ENCODE peak calls at places on chromosomes 7 and 10, in seven cellular contexts. C is stimulated activated CD4-positive, alpha-beta T cell treated with anti-CD3 and anti-CD28 coated beads, Interleukin-4, amount 100 ng/mL, for 24 hours; P is LoVo; A is AG04449; Q is foreskin melanocyte; Y is AG09309; N is occipital lobe. G is an unnamed sample.

GRCh38 chr7:79055722-79056415 is 397.6 kb downstream of the MAGI2 start:
- DNase-seq in C (no peak), P (no peak), A (no peak), Q (no peak), Y (no peak), N (no peak), G (no peak)

GRCh38 chr7:113491305-113491704 is 373.0 kb upstream of the SMIM30 start:
- DNase-seq in C (no peak), P (no peak), A (no peak), Q (no peak), Y (no peak), N (no peak), G (no peak)

GRCh38 chr7:25545125-25546008 is 317.1 kb upstream of the NPVF start:
- DNase-seq in C (no peak), P (no peak), A (no peak), Q (no peak), Y (no peak), N (no peak), G (no peak)

GRCh38 chr10:7119325-7120015 is 291.4 kb downstream of the SFMBT2 start:
- DNase-seq in C (no peak), P (no peak), A (no peak), Q (no peak), Y (no peak), N (no peak), G (no peak)

GRCh38 chr10:52357986-52358385 is 43.9 kb downstream of the DKK1 start:
- DNase-seq in C (no peak), P (no peak), A (no peak), Q (no peak), Y (no peak), N (no peak), G (no peak)

GRCh38 chr10:21807162-21807561 is 196.4 kb downstream of the DNAJC1 start:
- DNase-seq in C (no peak), P (no peak), A (no peak), Q (no peak), Y (no peak), N (no peak), G (peak; percentile 31)

GRCh38 chr7:75980126-75980864 is 14.1 kb downstream of the TMEM120A start:
- DNase-seq in C (no peak), P (peak; percentile 43), A (no peak), Q (no peak), Y (no peak), N (no peak), G (no peak)

GRCh38 chr10:72802291-72803118 is 91.0 kb upstream of the OIT3 start:
- DNase-seq in C (no peak), P (no peak), A (no peak), Q (no peak), Y (no peak), N (no peak), G (no peak)

GRCh38 chr7:49931627-49932026 is 158.2 kb downstream of the VWC2 start:
- DNase-seq in C (no peak), P (no peak), A (no peak), Q (no peak), Y (no peak), N (no peak), G (no peak)

GRCh38 chr10:24958701-24959392 is 6.4 kb upstream of the PRTFDC1 start:
- DNase-seq in C (no peak), P (no peak), A (no peak), Q (peak; percentile 84), Y (no peak), N (peak; percentile 67), G (no peak)

GRCh38 chr7:126668367-126668752 is 584.4 kb downstream of the GRM8 start:
- DNase-seq in C (no peak), P (no peak), A (no peak), Q (no peak), Y (no peak), N (no peak), G (no peak)

GRCh38 chr7:157555308-157555707 is 218.5 kb downstream of the DNAJB6 start:
- DNase-seq in C (no peak), P (no peak), A (no peak), Q (no peak), Y (no peak), N (no peak), G (no peak)

GRCh38 chr7:46723742-46724141 is 802.7 kb upstream of the IGFBP3 start:
- DNase-seq in C (no peak), P (no peak), A (no peak), Q (no peak), Y (no peak), N (no peak), G (no peak)

GRCh38 chr7:51606601-51607154 is 290.1 kb upstream of the COBL start:
- DNase-seq in C (no peak), P (peak; percentile 96), A (no peak), Q (no peak), Y (no peak), N (no peak), G (no peak)

GRCh38 chr10:127155221-127155620 is 41.2 kb downstream of the INSYN2A start:
- DNase-seq in C (no peak), P (no peak), A (no peak), Q (no peak), Y (no peak), N (no peak), G (no peak)

GRCh38 chr10:71725998-71726672 is 6.6 kb upstream of the C10orf105 start:
- DNase-seq in C (peak; percentile 87), P (no peak), A (no peak), Q (no peak), Y (no peak), N (no peak), G (peak; percentile 22)

GRCh38 chr10:72316748-72317435 is 37.8 kb downstream of the DNAJB12 start:
- DNase-seq in C (no peak), P (no peak), A (no peak), Q (no peak), Y (no peak), N (no peak), G (no peak)

GRCh38 chr7:159107052-159107892 is 37.4 kb downstream of the VIPR2 start:
- DNase-seq in C (no peak), P (no peak), A (no peak), Q (no peak), Y (no peak), N (no peak), G (no peak)